ENCODE peak calls at places on chromosome 4, in ten cellular contexts. Z is neural crest cell, X is GM10248, G is kidney tubule cell, F is uterus, Q is adrenal gland, I is lung microvascular endothelial cell, V is HEK293T, P is NCI-H1092 treated with DMSO at 0.1 percent for 48 hours, U is GM04503. W is an unnamed sample.

GRCh38 chr4:19213388-19213787 is 1038.3 kb upstream of the SLIT2 start:
- DNase-seq in F (no peak), P (no peak), X (no peak), I (no peak), G (no peak), Q (no peak), U (no peak), V (no peak), Z (no peak), W (peak)

GRCh38 chr4:144646523-144647094 is 653 bp downstream of the HHIP start:
- DNase-seq in P (no peak), X (no peak), V (peak), G (peak), Z (peak), U (no peak), F (peak), Q (no peak), I (peak), W (no peak)

GRCh38 chr4:139921551-139922184 is 232.3 kb downstream of the MAML3 start:
- DNase-seq in U (no peak), F (no peak), P (peak), Z (no peak), V (no peak), Q (no peak), X (no peak), I (no peak), G (no peak), W (no peak)

GRCh38 chr4:170167678-170168077 is 77.9 kb upstream of the AADAT start:
- DNase-seq in U (no peak), P (no peak), I (no peak), X (no peak), V (no peak), G (no peak), F (no peak), Q (no peak), Z (no peak), W (no peak)

GRCh38 chr4:81412941-81413488 is 58.7 kb downstream of the RASGEF1B start:
- DNase-seq in P (no peak), X (no peak), Q (no peak), Z (no peak), U (no peak), V (no peak), G (peak), I (no peak), F (no peak), W (no peak)

GRCh38 chr4:146338512-146338911 is 124.2 kb downstream of the REELD1 start:
- DNase-seq in V (no peak), X (no peak), F (no peak), I (peak), U (no peak), Z (no peak), G (no peak), Q (no peak), P (no peak), W (no peak)

GRCh38 chr4:2697995-2698414 is 58.1 kb downstream of the TNIP2 start:
- DNase-seq in G (no peak), V (no peak), F (no peak), Z (no peak), X (no peak), U (no peak), P (no peak), I (no peak), Q (no peak), W (no peak)

GRCh38 chr4:165207431-165208321 is at the start of gene KLHL2:
- DNase-seq in I (peak), Z (peak), P (peak), V (peak), U (no peak), X (peak), F (peak), Q (peak), G (peak), W (peak)

GRCh38 chr4:131499139-131499873 is 1649.8 kb upstream of the PCDH10 start:
- DNase-seq in Q (no peak), U (peak), P (no peak), X (no peak), V (no peak), Z (no peak), G (peak), F (no peak), I (no peak), W (peak)

GRCh38 chr4:477686-478085 is 21.3 kb downstream of the ZNF721 start:
- DNase-seq in Q (no peak), Z (no peak), V (no peak), P (no peak), X (no peak), I (no peak), F (no peak), G (peak), U (no peak), W (no peak)